ENCODE peak calls at places on chromosomes 7 and 10, in eight cellular contexts. One of them, this sample, is unnamed.

GRCh38 chr7:70700055-70700934 is 431.6 kb upstream of the GALNT17 start:
- DNase-seq in GM13976: no peak
- DNase-seq in cardiac fibroblast: no peak
- DNase-seq in AG20443: no peak
- DNase-seq in astrocyte of the cerebellum: no peak
- DNase-seq in GDM1: no peak
- DNase-seq in B cell: no peak
- DNase-seq in CD4-positive, alpha-beta T cell: no peak
- DNase-seq in this sample: no peak

GRCh38 chr7:25308246-25308645 is 80.0 kb upstream of the NPVF start:
- DNase-seq in GM13976: no peak
- DNase-seq in cardiac fibroblast: no peak
- DNase-seq in AG20443: no peak
- DNase-seq in astrocyte of the cerebellum: no peak
- DNase-seq in GDM1: no peak
- DNase-seq in B cell: no peak
- DNase-seq in CD4-positive, alpha-beta T cell: no peak
- DNase-seq in this sample: no peak

GRCh38 chr7:91249506-91250233 is 14.6 kb upstream of the FZD1 start:
- DNase-seq in GM13976: no peak
- DNase-seq in cardiac fibroblast: peak; percentile 78
- DNase-seq in AG20443: peak; percentile 80
- DNase-seq in astrocyte of the cerebellum: no peak
- DNase-seq in GDM1: no peak
- DNase-seq in B cell: no peak
- DNase-seq in CD4-positive, alpha-beta T cell: no peak
- DNase-seq in this sample: no peak

GRCh38 chr10:127408115-127408710 is 140.9 kb upstream of the NPS start:
- DNase-seq in GM13976: no peak
- DNase-seq in cardiac fibroblast: no peak
- DNase-seq in AG20443: no peak
- DNase-seq in astrocyte of the cerebellum: no peak
- DNase-seq in GDM1: no peak
- DNase-seq in B cell: no peak
- DNase-seq in CD4-positive, alpha-beta T cell: no peak
- DNase-seq in this sample: no peak

GRCh38 chr7:5528071-5528814 is 104.6 kb upstream of the TNRC18 start:
- DNase-seq in GM13976: no peak
- DNase-seq in cardiac fibroblast: peak; percentile 51
- DNase-seq in AG20443: no peak
- DNase-seq in astrocyte of the cerebellum: no peak
- DNase-seq in GDM1: no peak
- DNase-seq in B cell: peak; percentile 51
- DNase-seq in CD4-positive, alpha-beta T cell: peak; percentile 25
- DNase-seq in this sample: peak; percentile 63

GRCh38 chr7:65371468-65371867 is 2.2 kb upstream of the ZNF92 start:
- DNase-seq in GM13976: no peak
- DNase-seq in cardiac fibroblast: peak; percentile 5
- DNase-seq in AG20443: no peak
- DNase-seq in astrocyte of the cerebellum: no peak
- DNase-seq in GDM1: no peak
- DNase-seq in B cell: no peak
- DNase-seq in CD4-positive, alpha-beta T cell: no peak
- DNase-seq in this sample: no peak

GRCh38 chr7:16264036-16264435 is 157.3 kb downstream of the CRPPA start:
- DNase-seq in GM13976: no peak
- DNase-seq in cardiac fibroblast: no peak
- DNase-seq in AG20443: no peak
- DNase-seq in astrocyte of the cerebellum: no peak
- DNase-seq in GDM1: no peak
- DNase-seq in B cell: no peak
- DNase-seq in CD4-positive, alpha-beta T cell: no peak
- DNase-seq in this sample: no peak

GRCh38 chr7:22150221-22150620 is 204.5 kb upstream of the CDCA7L start:
- DNase-seq in GM13976: no peak
- DNase-seq in cardiac fibroblast: peak; percentile 79
- DNase-seq in AG20443: no peak
- DNase-seq in astrocyte of the cerebellum: peak; percentile 27
- DNase-seq in GDM1: no peak
- DNase-seq in B cell: no peak
- DNase-seq in CD4-positive, alpha-beta T cell: no peak
- DNase-seq in this sample: no peak

GRCh38 chr10:91683976-91684375 is 51.1 kb upstream of the PPP1R3C start:
- DNase-seq in GM13976: no peak
- DNase-seq in cardiac fibroblast: peak; percentile 95
- DNase-seq in AG20443: peak; percentile 73
- DNase-seq in astrocyte of the cerebellum: peak; percentile 3
- DNase-seq in GDM1: no peak
- DNase-seq in B cell: no peak
- DNase-seq in CD4-positive, alpha-beta T cell: no peak
- DNase-seq in this sample: no peak

GRCh38 chr7:84013616-84014240 is 180.9 kb downstream of the SEMA3A start:
- DNase-seq in GM13976: no peak
- DNase-seq in cardiac fibroblast: no peak
- DNase-seq in AG20443: no peak
- DNase-seq in astrocyte of the cerebellum: no peak
- DNase-seq in GDM1: no peak
- DNase-seq in B cell: no peak
- DNase-seq in CD4-positive, alpha-beta T cell: no peak
- DNase-seq in this sample: no peak

GRCh38 chr7:38190010-38190409 is 12.0 kb downstream of the STARD3NL start:
- DNase-seq in GM13976: no peak
- DNase-seq in cardiac fibroblast: peak; percentile 72
- DNase-seq in AG20443: no peak
- DNase-seq in astrocyte of the cerebellum: no peak
- DNase-seq in GDM1: no peak
- DNase-seq in B cell: no peak
- DNase-seq in CD4-positive, alpha-beta T cell: no peak
- DNase-seq in this sample: no peak

GRCh38 chr10:86345296-86346168 is 21.1 kb downstream of the GRID1 start:
- DNase-seq in GM13976: no peak
- DNase-seq in cardiac fibroblast: no peak
- DNase-seq in AG20443: peak; percentile 84
- DNase-seq in astrocyte of the cerebellum: no peak
- DNase-seq in GDM1: no peak
- DNase-seq in B cell: no peak
- DNase-seq in CD4-positive, alpha-beta T cell: no peak
- DNase-seq in this sample: no peak

GRCh38 chr10:83153714-83154113 is 985.6 kb upstream of the GHITM start:
- DNase-seq in GM13976: no peak
- DNase-seq in cardiac fibroblast: no peak
- DNase-seq in AG20443: no peak
- DNase-seq in astrocyte of the cerebellum: no peak
- DNase-seq in GDM1: no peak
- DNase-seq in B cell: no peak
- DNase-seq in CD4-positive, alpha-beta T cell: no peak
- DNase-seq in this sample: no peak

GRCh38 chr7:17401806-17402627 is 103.6 kb downstream of the AHR start:
- DNase-seq in GM13976: peak; percentile 16
- DNase-seq in cardiac fibroblast: no peak
- DNase-seq in AG20443: no peak
- DNase-seq in astrocyte of the cerebellum: no peak
- DNase-seq in GDM1: no peak
- DNase-seq in B cell: no peak
- DNase-seq in CD4-positive, alpha-beta T cell: no peak
- DNase-seq in this sample: no peak

GRCh38 chr10:90352288-90352687 is 505.6 kb downstream of the HTR7 start:
- DNase-seq in GM13976: no peak
- DNase-seq in cardiac fibroblast: no peak
- DNase-seq in AG20443: no peak
- DNase-seq in astrocyte of the cerebellum: no peak
- DNase-seq in GDM1: no peak
- DNase-seq in B cell: no peak
- DNase-seq in CD4-positive, alpha-beta T cell: no peak
- DNase-seq in this sample: no peak

GRCh38 chr10:116464257-116464656 is 36.6 kb downstream of the PNLIPRP3 start:
- DNase-seq in GM13976: no peak
- DNase-seq in cardiac fibroblast: no peak
- DNase-seq in AG20443: no peak
- DNase-seq in astrocyte of the cerebellum: no peak
- DNase-seq in GDM1: no peak
- DNase-seq in B cell: no peak
- DNase-seq in CD4-positive, alpha-beta T cell: no peak
- DNase-seq in this sample: no peak

GRCh38 chr7:85074-85945 is 107.1 kb upstream of the FAM20C start:
- DNase-seq in GM13976: no peak
- DNase-seq in cardiac fibroblast: no peak
- DNase-seq in AG20443: peak; percentile 53
- DNase-seq in astrocyte of the cerebellum: peak; percentile 87
- DNase-seq in GDM1: no peak
- DNase-seq in B cell: no peak
- DNase-seq in CD4-positive, alpha-beta T cell: no peak
- DNase-seq in this sample: no peak

GRCh38 chr7:52197234-52197633 is 838.2 kb upstream of the POM121L12 start:
- DNase-seq in GM13976: no peak
- DNase-seq in cardiac fibroblast: no peak
- DNase-seq in AG20443: no peak
- DNase-seq in astrocyte of the cerebellum: no peak
- DNase-seq in GDM1: no peak
- DNase-seq in B cell: no peak
- DNase-seq in CD4-positive, alpha-beta T cell: no peak
- DNase-seq in this sample: no peak